ENCODE peak calls at places on chromosomes 12 and 14, in five cellular contexts. Z, I, P, G and A are unnamed samples.

GRCh38 chr12:16016748-16017147 is 105.6 kb downstream of the DERA start:
- DNase-seq in Z (no peak), I (no peak), P (no peak), G (no peak), A (no peak)

GRCh38 chr14:67487937-67488893 is at the start of gene TMEM229B:
- DNase-seq in Z (no peak), I (no peak), P (no peak), G (peak; percentile 25), A (no peak)

GRCh38 chr14:59314953-59315599 is 126.6 kb downstream of the DAAM1 start:
- DNase-seq in Z (no peak), I (no peak), P (no peak), G (no peak), A (no peak)

GRCh38 chr12:93570552-93571359 is 1.7 kb upstream of the SOCS2 start:
- DNase-seq in Z (peak; percentile 94), I (peak; percentile 96), P (peak; percentile 91), G (peak; percentile 93), A (peak; percentile 87)

GRCh38 chr14:75401356-75401755 is 26.5 kb upstream of the JDP2 start:
- DNase-seq in Z (no peak), I (no peak), P (no peak), G (peak; percentile 63), A (peak; percentile 64)

GRCh38 chr12:22082190-22082701 is 36.2 kb downstream of the CMAS start:
- DNase-seq in Z (no peak), I (no peak), P (no peak), G (no peak), A (no peak)

GRCh38 chr12:95147836-95148235 is 69.4 kb downstream of the FGD6 start:
- DNase-seq in Z (no peak), I (no peak), P (no peak), G (no peak), A (no peak)

GRCh38 chr14:52312872-52313492 is 1.1 kb upstream of the PTGER2 start:
- DNase-seq in Z (no peak), I (no peak), P (no peak), G (no peak), A (no peak)

GRCh38 chr12:100987552-100988277 is 193.1 kb downstream of the ANO4 start:
- DNase-seq in Z (peak; percentile 17), I (no peak), P (peak; percentile 55), G (peak; percentile 18), A (no peak)

GRCh38 chr12:71867131-71867530 is 27.6 kb downstream of the TBC1D15 start:
- DNase-seq in Z (no peak), I (no peak), P (no peak), G (no peak), A (no peak)

GRCh38 chr14:65949711-65950516 is 536.3 kb upstream of the CCDC196 start:
- DNase-seq in Z (no peak), I (no peak), P (no peak), G (peak; percentile 16), A (no peak)

GRCh38 chr14:24013654-24014514 is 25.2 kb downstream of the DHRS4L2 start:
- DNase-seq in Z (peak; percentile 78), I (no peak), P (no peak), G (peak; percentile 35), A (peak; percentile 79)

GRCh38 chr12:5247144-5247543 is 184.8 kb upstream of the NTF3 start:
- DNase-seq in Z (no peak), I (no peak), P (no peak), G (no peak), A (no peak)

GRCh38 chr14:45249847-45250575 is 3.0 kb downstream of the MIS18BP1 start:
- DNase-seq in Z (no peak), I (no peak), P (no peak), G (no peak), A (no peak)

GRCh38 chr12:79674629-79675028 is 16.1 kb downstream of the PAWR start:
- DNase-seq in Z (no peak), I (no peak), P (no peak), G (no peak), A (no peak)

GRCh38 chr12:65656904-65657351 is 167.4 kb upstream of the HMGA2 start:
- DNase-seq in Z (no peak), I (no peak), P (no peak), G (no peak), A (no peak)

GRCh38 chr14:98689936-98690335 is 582.1 kb downstream of the BCL11B start:
- DNase-seq in Z (no peak), I (no peak), P (no peak), G (no peak), A (no peak)

GRCh38 chr14:75077794-75078193 is 8.4 kb downstream of the ZC2HC1C start:
- DNase-seq in Z (no peak), I (no peak), P (no peak), G (no peak), A (no peak)

GRCh38 chr14:91754819-91755218 is 22.9 kb upstream of the CATSPERB start:
- DNase-seq in Z (no peak), I (no peak), P (no peak), G (no peak), A (no peak)

GRCh38 chr14:64730681-64731080 is 26.5 kb downstream of the PLEKHG3 start:
- DNase-seq in Z (no peak), I (no peak), P (no peak), G (no peak), A (no peak)

GRCh38 chr12:80837342-80837978 is 100.3 kb downstream of the LIN7A start:
- DNase-seq in Z (peak; percentile 17), I (no peak), P (no peak), G (peak; percentile 21), A (peak; percentile 21)

GRCh38 chr14:57732886-57733285 is 133.0 kb downstream of the SLC35F4 start:
- DNase-seq in Z (no peak), I (no peak), P (no peak), G (no peak), A (no peak)

GRCh38 chr14:91415794-91416743 is 1.6 kb downstream of the CCDC88C start:
- DNase-seq in Z (no peak), I (no peak), P (no peak), G (no peak), A (no peak)

GRCh38 chr14:39229222-39229543 is 4.5 kb upstream of the MIA2 start:
- DNase-seq in Z (no peak), I (no peak), P (no peak), G (no peak), A (no peak)

GRCh38 chr14:20498622-20499021 is 6.7 kb upstream of the RNASE10 start:
- DNase-seq in Z (no peak), I (no peak), P (no peak), G (no peak), A (no peak)

GRCh38 chr12:12715459-12716150 is 1.6 kb upstream of the CDKN1B start:
- DNase-seq in Z (no peak), I (no peak), P (no peak), G (no peak), A (peak; percentile 24)

GRCh38 chr14:64728106-64728505 is 23.9 kb downstream of the PLEKHG3 start:
- DNase-seq in Z (no peak), I (no peak), P (no peak), G (no peak), A (no peak)

GRCh38 chr14:35341454-35342159 is 49.4 kb downstream of the PSMA6 start:
- DNase-seq in Z (peak; percentile 73), I (peak; percentile 97), P (no peak), G (peak; percentile 93), A (peak; percentile 92)

GRCh38 chr12:109115758-109116610 is at the start of gene ACACB:
- DNase-seq in Z (peak; percentile 62), I (peak; percentile 89), P (no peak), G (peak; percentile 52), A (peak; percentile 77)
- TF ChIP-seq EP300 in Z (no peak), I (peak; percentile 60), P (no peak), G (no peak), A (peak; percentile 98)

DNA sequence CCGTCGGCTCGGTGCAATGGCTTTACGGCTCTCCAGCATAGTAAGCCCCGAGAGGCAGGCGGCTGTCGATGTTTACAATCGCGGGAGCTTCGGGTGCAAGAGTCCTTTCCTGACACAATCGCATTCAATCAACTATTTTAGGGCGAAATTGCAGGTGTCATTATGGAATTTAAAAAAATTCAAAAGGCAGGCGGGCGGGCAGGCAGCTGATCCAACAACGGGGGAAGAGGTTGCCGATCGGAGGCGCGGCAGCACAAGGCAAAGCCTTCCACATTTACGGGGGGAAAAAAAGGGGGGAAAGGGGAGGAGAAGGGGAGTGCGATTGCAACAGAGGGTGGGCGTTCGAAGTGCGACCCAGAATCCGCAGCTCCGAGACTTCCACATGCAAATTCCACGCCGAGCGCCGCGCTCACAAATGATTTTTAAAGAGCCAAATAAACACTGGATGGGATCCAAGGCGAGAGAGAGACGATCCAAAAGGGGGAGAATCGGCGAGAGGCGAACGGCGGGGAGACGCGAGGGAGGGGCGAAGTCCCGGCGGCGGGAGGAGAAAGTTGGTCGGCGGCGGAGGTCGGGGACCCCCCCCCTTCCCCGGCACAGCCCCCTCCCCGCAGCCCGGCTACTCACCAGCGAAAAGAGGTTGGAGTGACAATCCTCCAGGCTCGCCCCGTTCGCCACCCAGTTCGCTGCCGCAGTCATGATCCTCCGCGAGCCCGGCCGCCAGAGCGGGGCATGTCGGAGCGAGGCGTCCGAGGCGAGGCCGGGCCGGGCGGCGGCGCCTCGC is 868 bp downstream of the MED13L start:
- DNase-seq in Z (peak; percentile 81), I (peak; percentile 90), P (peak; percentile 66), G (peak; percentile 75), A (peak; percentile 47)
- TF ChIP-seq CTCF in Z (peak; percentile 24), I (no peak), P (no peak), G (no peak), A (no peak)

GRCh38 chr12:46503637-46504036 is 131.1 kb upstream of the SLC38A2 start:
- DNase-seq in Z (no peak), I (no peak), P (no peak), G (no peak), A (no peak)

GRCh38 chr12:46506198-46506597 is 133.6 kb upstream of the SLC38A2 start:
- DNase-seq in Z (no peak), I (no peak), P (no peak), G (no peak), A (no peak)

GRCh38 chr12:46507766-46508165 is 135.2 kb upstream of the SLC38A2 start:
- DNase-seq in Z (no peak), I (no peak), P (no peak), G (no peak), A (no peak)

GRCh38 chr12:46506961-46507360 is 134.4 kb upstream of the SLC38A2 start:
- DNase-seq in Z (no peak), I (no peak), P (no peak), G (no peak), A (no peak)

DNA sequence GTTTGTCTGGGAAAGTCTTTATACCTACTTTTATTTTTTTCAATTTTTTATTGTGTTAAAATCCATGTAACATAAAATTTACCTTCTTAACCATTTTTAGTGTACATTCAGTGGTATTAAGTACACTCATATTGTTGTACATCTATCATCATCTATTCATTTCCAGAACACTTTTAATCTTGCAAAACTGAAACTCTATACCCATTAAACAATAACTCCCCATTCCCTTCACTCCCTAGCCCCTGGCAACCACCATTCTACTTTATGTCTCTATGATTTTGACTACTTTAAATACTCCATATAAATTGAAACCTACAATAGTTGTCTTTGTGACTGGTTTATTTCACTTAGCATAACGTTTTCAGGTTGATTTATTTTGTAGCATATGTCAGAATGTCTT is 131.9 kb upstream of the SLC38A2 start:
- DNase-seq in Z (no peak), I (no peak), P (no peak), G (no peak), A (no peak)
- H3K4me3 ChIP-seq in Z (no peak overlapping the region), I (no peak overlapping the region), P (no peak overlapping the region), G (no peak overlapping the region), A (no peak overlapping the region)

DNA sequence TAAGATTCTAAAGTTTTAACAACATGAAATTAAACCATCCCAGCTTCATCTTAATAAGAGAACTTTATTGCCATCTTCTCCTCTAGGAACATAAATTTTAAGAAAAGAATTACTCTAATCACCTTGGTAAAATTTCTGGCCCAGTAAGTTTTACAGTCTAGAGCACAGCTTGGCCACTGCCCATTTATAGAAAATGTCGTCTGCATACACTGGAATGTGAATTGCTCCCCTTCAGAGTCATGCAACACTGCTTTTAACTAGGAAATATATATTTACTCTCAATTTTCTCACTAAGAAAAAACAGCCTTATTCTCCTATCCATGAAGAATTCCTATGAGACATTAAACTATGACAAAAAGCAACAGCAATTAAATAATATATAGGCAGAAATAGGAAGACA is 48.1 kb downstream of the KCNC2 start:
- DNase-seq in Z (no peak), I (no peak), P (no peak), G (no peak), A (no peak)
- TF ChIP-seq EP300 in Z (no peak), I (no peak), P (no peak), G (no peak), A (no peak)